ENCODE peak calls at places on chromosome X, in seven cellular contexts. P, Q, S, F, E, G and T are unnamed samples.

GRCh38 chrX:110944323-110944761 is 148.7 kb upstream of the CHRDL1 start:
- DNase-seq in P (peak), Q (no peak), S (no peak), F (peak), E (no peak), G (no peak), T (peak)

GRCh38 chrX:154478728-154479622 is at the start of gene LAGE3:
- DNase-seq in P (peak), Q (peak), S (peak), F (peak), E (peak), G (peak), T (peak)

GRCh38 chrX:44908198-44908597 is 35.2 kb downstream of the KDM6A start:
- DNase-seq in P (no peak), Q (peak), S (no peak), F (no peak), E (no peak), G (no peak), T (no peak)

GRCh38 chrX:73561791-73562190 is 1.2 kb upstream of the CHIC1 start:
- DNase-seq in P (no peak), Q (peak), S (no peak), F (no peak), E (no peak), G (no peak), T (no peak)

GRCh38 chrX:132393090-132393884 is 95.6 kb downstream of the MBNL3 start:
- DNase-seq in P (no peak), Q (no peak), S (no peak), F (no peak), E (no peak), G (peak), T (no peak)

GRCh38 chrX:50704987-50705386 is 109.0 kb downstream of the SHROOM4 start:
- DNase-seq in P (no peak), Q (no peak), S (peak), F (no peak), E (no peak), G (no peak), T (no peak)

GRCh38 chrX:35244088-35244741 is 301.6 kb downstream of the FAM47B start:
- DNase-seq in P (no peak), Q (no peak), S (no peak), F (no peak), E (no peak), G (no peak), T (no peak)

GRCh38 chrX:2342281-2342688 is 158.5 kb downstream of the DHRSX start:
- DNase-seq in P (no peak), Q (no peak), S (peak), F (no peak), E (no peak), G (no peak), T (no peak)

GRCh38 chrX:317424-318067 is 1.1 kb downstream of the GTPBP6 start:
- DNase-seq in P (no peak), Q (no peak), S (no peak), F (no peak), E (no peak), G (no peak), T (no peak)

GRCh38 chrX:22950278-22951266 is 49.2 kb upstream of the DDX53 start:
- DNase-seq in P (no peak), Q (peak), S (peak), F (no peak), E (no peak), G (peak), T (no peak)

GRCh38 chrX:118975831-118976598 is 1.6 kb downstream of the LONRF3 start:
- DNase-seq in P (no peak), Q (peak), S (peak), F (no peak), E (no peak), G (peak), T (peak)

GRCh38 chrX:18891561-18891945 is 92.4 kb downstream of the PHKA2 start:
- DNase-seq in P (no peak), Q (no peak), S (no peak), F (no peak), E (no peak), G (no peak), T (no peak)

GRCh38 chrX:19549838-19550237 is 34.5 kb upstream of the MAP3K15 start:
- DNase-seq in P (no peak), Q (no peak), S (no peak), F (no peak), E (no peak), G (no peak), T (no peak)

GRCh38 chrX:135421932-135422809 is at the start of gene SMIM10L2A:
- DNase-seq in P (no peak), Q (no peak), S (no peak), F (no peak), E (no peak), G (no peak), T (peak)
- H3K18ac ChIP-seq in P (no peak), Q (no peak), S (no peak), F (peak), E (peak), G (no peak), T (no peak)

GRCh38 chrX:93673056-93673868 is at the start of gene NAP1L3:
- DNase-seq in P (peak), Q (peak), S (peak), F (peak), E (peak), G (peak), T (peak)

DNA sequence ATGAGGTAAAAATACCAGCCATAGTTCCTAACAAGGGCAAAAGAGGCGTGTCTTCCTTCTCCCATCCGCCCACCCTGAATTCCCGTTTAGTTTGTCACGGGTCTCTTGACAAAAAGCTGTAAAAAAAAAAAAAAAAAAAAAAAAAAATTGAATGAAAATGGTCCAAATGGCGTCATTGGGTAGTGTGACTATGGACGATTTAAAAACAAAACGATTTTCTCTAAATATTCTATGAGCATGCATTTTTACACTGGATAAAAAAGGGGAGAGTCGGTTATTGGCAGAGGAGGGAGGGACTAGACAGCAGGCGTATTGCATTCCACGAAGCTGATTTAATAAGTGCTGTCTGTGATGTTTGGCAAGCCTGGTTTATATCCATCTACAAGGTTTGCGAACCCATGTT is at the start of gene FAM133A:
- DNase-seq in P (no peak), Q (peak), S (peak), F (no peak), E (no peak), G (peak), T (no peak)
- H3K18ac ChIP-seq in P (peak), Q (no peak), S (peak), F (peak), E (no peak), G (no peak), T (no peak)

GRCh38 chrX:133924548-133924947 is 60.8 kb downstream of the GPC3 start:
- DNase-seq in P (no peak), Q (no peak), S (no peak), F (no peak), E (no peak), G (no peak), T (no peak)
- H3K18ac ChIP-seq in P (no peak), Q (no peak), S (no peak), F (no peak), E (no peak), G (no peak), T (no peak)

GRCh38 chrX:17470136-17470535 is 95.1 kb downstream of the NHS start:
- DNase-seq in P (no peak), Q (peak), S (no peak), F (no peak), E (no peak), G (no peak), T (no peak)
- H3K18ac ChIP-seq in P (no peak), Q (no peak), S (no peak), F (no peak), E (no peak), G (no peak), T (no peak)